ENCODE peak calls at places on chromosomes 5 and 9, in seven cellular contexts. N is mesendoderm, R is IMR-90, J is neuronal stem cell, U is trophoblast cell, M is mesenchymal stem cell, Z is H9. S is an unnamed sample.

GRCh38 chr9:137305788-137306545 is 3.9 kb upstream of the NRARP start:
- DNase-seq in N (no peak), R (no peak), J (no peak), U (no peak), M (no peak), Z (peak), S (no peak)

GRCh38 chr5:74848553-74849025 is 17.6 kb downstream of the FAM169A start:
- DNase-seq in N (no peak), R (no peak), J (no peak), U (no peak), M (no peak), Z (no peak), S (no peak)

GRCh38 chr5:80825780-80826460 is 134.2 kb upstream of the RASGRF2 start:
- DNase-seq in N (no peak), R (no peak), J (no peak), U (no peak), M (no peak), Z (no peak), S (no peak)

GRCh38 chr5:126198509-126198908 is 224.7 kb upstream of the GRAMD2B start:
- DNase-seq in N (no peak), R (no peak), J (peak), U (no peak), M (no peak), Z (no peak), S (no peak)

GRCh38 chr9:134413890-134414731 is 87.9 kb downstream of the RXRA start:
- DNase-seq in N (no peak), R (peak), J (no peak), U (peak), M (peak), Z (no peak), S (no peak)

GRCh38 chr9:27112235-27112634 is 3.2 kb downstream of the TEK start:
- DNase-seq in N (peak), R (no peak), J (no peak), U (no peak), M (no peak), Z (no peak), S (no peak)

GRCh38 chr5:669111-669841 is 23.9 kb downstream of the TPPP start:
- DNase-seq in N (peak), R (no peak), J (peak), U (peak), M (peak), Z (peak), S (no peak)

GRCh38 chr5:139271201-139272027 is 22.1 kb upstream of the MATR3 start:
- DNase-seq in N (no peak), R (peak), J (no peak), U (peak), M (peak), Z (no peak), S (no peak)

GRCh38 chr9:97900738-97901565 is 21.3 kb downstream of the TRMO start:
- DNase-seq in N (peak), R (peak), J (peak), U (peak), M (peak), Z (no peak), S (no peak)

GRCh38 chr5:94870496-94871214 is 252.2 kb downstream of the SLF1 start:
- DNase-seq in N (peak), R (no peak), J (peak), U (no peak), M (no peak), Z (no peak), S (no peak)

GRCh38 chr5:77852514-77853352 is 76.6 kb upstream of the TBCA start:
- DNase-seq in N (peak), R (peak), J (peak), U (peak), M (peak), Z (peak), S (peak)

GRCh38 chr9:3244963-3245653 is 280.7 kb downstream of the RFX3 start:
- DNase-seq in N (peak), R (no peak), J (no peak), U (no peak), M (peak), Z (no peak), S (no peak)

GRCh38 chr9:121230231-121230630 is 28.6 kb upstream of the RAB14 start:
- DNase-seq in N (no peak), R (no peak), J (no peak), U (no peak), M (no peak), Z (no peak), S (no peak)

GRCh38 chr9:71885467-71885866 is 25.5 kb downstream of the ABHD17B start:
- DNase-seq in N (no peak), R (no peak), J (no peak), U (no peak), M (no peak), Z (no peak), S (no peak)

GRCh38 chr9:89360465-89360864 is 42.2 kb downstream of the SECISBP2 start:
- DNase-seq in N (no peak), R (peak), J (no peak), U (no peak), M (no peak), Z (no peak), S (no peak)

GRCh38 chr9:137723396-137724113 is 104.8 kb downstream of the EHMT1 start:
- DNase-seq in N (no peak), R (no peak), J (no peak), U (no peak), M (no peak), Z (no peak), S (no peak)

GRCh38 chr9:84436386-84437114 is 96.0 kb upstream of the SLC28A3 start:
- DNase-seq in N (no peak), R (no peak), J (no peak), U (no peak), M (no peak), Z (no peak), S (no peak)

GRCh38 chr5:74311961-74312360 is 328.6 kb downstream of the ENC1 start:
- DNase-seq in N (no peak), R (no peak), J (no peak), U (no peak), M (no peak), Z (no peak), S (no peak)

GRCh38 chr9:116377179-116377790 is 223.7 kb downstream of the PAPPA start:
- DNase-seq in N (peak), R (peak), J (no peak), U (peak), M (peak), Z (no peak), S (no peak)

GRCh38 chr5:59660737-59661136 is 232.8 kb downstream of the PDE4D start:
- DNase-seq in N (peak), R (peak), J (no peak), U (peak), M (peak), Z (no peak), S (no peak)

GRCh38 chr5:170746081-170746951 is 37.2 kb upstream of the GABRP start:
- DNase-seq in N (peak), R (no peak), J (no peak), U (peak), M (no peak), Z (peak), S (no peak)

GRCh38 chr5:1021136-1021968 is 12.8 kb downstream of the NKD2 start:
- DNase-seq in N (peak), R (no peak), J (no peak), U (no peak), M (no peak), Z (peak), S (no peak)

GRCh38 chr9:102273952-102274351 is 535.5 kb upstream of the GRIN3A start:
- DNase-seq in N (no peak), R (no peak), J (no peak), U (no peak), M (no peak), Z (no peak), S (no peak)

GRCh38 chr9:111399772-111400563 is 69.9 kb upstream of the OR2K2 start:
- DNase-seq in N (peak), R (peak), J (no peak), U (no peak), M (peak), Z (peak), S (peak)

GRCh38 chr9:84438391-84438790 is 97.8 kb upstream of the SLC28A3 start:
- DNase-seq in N (no peak), R (no peak), J (no peak), U (no peak), M (no peak), Z (no peak), S (no peak)

GRCh38 chr5:10227396-10227795 is 22.3 kb downstream of the ATPSCKMT start:
- DNase-seq in N (no peak), R (peak), J (no peak), U (no peak), M (no peak), Z (no peak), S (no peak)

GRCh38 chr5:142753114-142753764 is 16.9 kb upstream of the ARHGAP26 start:
- DNase-seq in N (no peak), R (no peak), J (no peak), U (peak), M (no peak), Z (no peak), S (no peak)

GRCh38 chr5:94440015-94440414 is 178.4 kb downstream of the KIAA0825 start:
- DNase-seq in N (no peak), R (no peak), J (no peak), U (no peak), M (no peak), Z (no peak), S (no peak)

GRCh38 chr9:131593255-131593820 is 48.0 kb downstream of the PRRT1B start:
- DNase-seq in N (no peak), R (peak), J (no peak), U (peak), M (peak), Z (no peak), S (no peak)

GRCh38 chr9:98838155-98838904 is 30.9 kb downstream of the GALNT12 start:
- DNase-seq in N (no peak), R (no peak), J (no peak), U (no peak), M (no peak), Z (no peak), S (no peak)

GRCh38 chr9:89639367-89639795 is 34.6 kb downstream of the GADD45G start:
- DNase-seq in N (no peak), R (no peak), J (no peak), U (no peak), M (no peak), Z (peak), S (no peak)

GRCh38 chr9:117929873-117930272 is 225.7 kb downstream of the TLR4 start:
- DNase-seq in N (no peak), R (no peak), J (no peak), U (no peak), M (no peak), Z (no peak), S (no peak)

GRCh38 chr5:43648499-43649124 is 45.6 kb downstream of the NNT start:
- DNase-seq in N (no peak), R (peak), J (no peak), U (no peak), M (no peak), Z (no peak), S (no peak)

GRCh38 chr5:149990518-149991376 is 9.7 kb downstream of the TIGD6 start:
- DNase-seq in N (peak), R (peak), J (peak), U (peak), M (peak), Z (peak), S (no peak)

GRCh38 chr9:26677965-26678745 is 214.4 kb downstream of the CAAP1 start:
- DNase-seq in N (peak), R (no peak), J (no peak), U (no peak), M (no peak), Z (no peak), S (no peak)

GRCh38 chr5:133702773-133703770 is 90.7 kb upstream of the FSTL4 start:
- DNase-seq in N (no peak), R (no peak), J (no peak), U (no peak), M (no peak), Z (peak), S (no peak)

GRCh38 chr9:131951905-131952304 is 127.8 kb downstream of the MED27 start:
- DNase-seq in N (no peak), R (peak), J (no peak), U (no peak), M (peak), Z (no peak), S (no peak)

GRCh38 chr9:126217797-126218196 is 108.8 kb upstream of the MVB12B start:
- DNase-seq in N (no peak), R (no peak), J (no peak), U (no peak), M (no peak), Z (peak), S (peak)

GRCh38 chr9:32360983-32361673 is 23.3 kb upstream of the ACO1 start:
- DNase-seq in N (no peak), R (no peak), J (no peak), U (no peak), M (no peak), Z (no peak), S (no peak)
- H2BK120ac ChIP-seq in N (no peak), R (no peak), J (no peak), U (no peak), M (no peak), Z (no peak), S (no peak)

GRCh38 chr9:5592904-5593303 is 36.0 kb upstream of the RIC1 start:
- DNase-seq in N (no peak), R (no peak), J (no peak), U (no peak), M (no peak), Z (no peak), S (no peak)
- H2BK120ac ChIP-seq in N (no peak), R (no peak), J (no peak), U (no peak), M (no peak), Z (no peak), S (no peak)

DNA sequence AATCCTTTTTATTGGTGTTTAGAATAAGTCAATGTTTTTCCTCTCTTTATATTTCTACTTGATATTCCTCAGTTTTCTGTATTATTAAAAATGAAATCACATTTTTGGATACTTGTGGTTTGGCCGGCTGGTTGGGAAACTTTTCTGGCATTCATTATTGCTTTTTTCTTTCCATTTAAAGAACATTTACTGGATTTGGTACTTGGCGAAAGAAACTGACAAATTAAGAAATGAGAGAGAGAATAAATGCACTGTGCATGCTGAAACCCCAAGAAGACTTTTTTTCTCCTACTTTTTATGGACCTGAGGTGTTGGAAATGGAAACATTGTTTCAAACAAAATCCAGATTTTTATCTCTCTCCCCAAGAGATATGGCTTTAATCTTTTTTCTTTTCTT is 128.3 kb downstream of the SNX18 start:
- DNase-seq in N (no peak), R (no peak), J (no peak), U (no peak), M (no peak), Z (no peak), S (no peak)
- H2BK120ac ChIP-seq in N (no peak), R (peak), J (no peak), U (no peak), M (peak), Z (no peak), S (no peak)

DNA sequence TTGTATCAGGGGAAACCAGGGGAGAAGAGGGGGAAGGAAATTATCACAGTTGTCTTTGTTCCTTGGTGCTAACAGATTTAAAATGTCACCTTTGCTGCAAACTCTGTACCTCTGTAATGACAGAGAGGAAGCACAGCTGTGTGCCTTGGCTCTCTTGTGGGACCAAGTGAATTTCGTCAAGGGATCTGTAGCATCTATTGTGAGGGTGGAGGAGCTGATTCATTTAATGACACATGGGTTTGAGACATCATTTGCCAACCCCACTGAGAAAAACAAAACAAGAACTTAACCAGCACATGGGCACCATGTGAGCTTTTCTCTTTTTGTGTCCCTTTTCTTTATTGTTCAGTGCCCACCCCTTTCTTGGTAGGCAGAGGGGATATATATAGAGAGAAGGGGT is 63.5 kb downstream of the LIX1 start:
- DNase-seq in N (no peak), R (peak), J (no peak), U (peak), M (no peak), Z (no peak), S (no peak)
- H2BK120ac ChIP-seq in N (no peak), R (no peak), J (no peak), U (no peak), M (no peak), Z (no peak), S (no peak)

GRCh38 chr5:44909009-44909408 is 100.3 kb downstream of the MRPS30 start:
- DNase-seq in N (no peak), R (no peak), J (no peak), U (no peak), M (no peak), Z (no peak), S (no peak)

GRCh38 chr5:44911501-44911900 is 102.8 kb downstream of the MRPS30 start:
- DNase-seq in N (peak), R (no peak), J (no peak), U (no peak), M (no peak), Z (peak), S (peak)

DNA sequence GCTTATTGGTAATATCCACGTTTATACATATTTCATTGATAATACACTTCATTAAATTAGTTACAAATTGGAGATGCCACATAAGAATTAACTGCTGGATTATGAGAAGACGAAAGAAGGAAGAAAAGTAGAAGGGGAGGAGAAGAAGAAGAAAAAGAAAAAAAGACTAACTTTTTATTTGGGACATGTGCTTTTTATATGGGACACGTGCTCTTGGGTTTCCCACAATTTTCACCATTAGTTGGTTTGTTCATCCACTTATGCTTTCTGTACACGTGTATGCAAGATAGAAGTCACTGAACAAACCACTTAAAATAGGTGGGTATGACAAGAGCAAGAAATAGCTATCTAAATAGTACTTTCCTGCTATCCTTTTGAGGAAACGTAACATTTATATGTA is 98.6 kb downstream of the MRPS30 start:
- DNase-seq in N (no peak), R (no peak), J (no peak), U (no peak), M (no peak), Z (no peak), S (no peak)
- H2BK120ac ChIP-seq in N (no peak), R (no peak), J (no peak), U (no peak), M (no peak), Z (no peak), S (no peak)

DNA sequence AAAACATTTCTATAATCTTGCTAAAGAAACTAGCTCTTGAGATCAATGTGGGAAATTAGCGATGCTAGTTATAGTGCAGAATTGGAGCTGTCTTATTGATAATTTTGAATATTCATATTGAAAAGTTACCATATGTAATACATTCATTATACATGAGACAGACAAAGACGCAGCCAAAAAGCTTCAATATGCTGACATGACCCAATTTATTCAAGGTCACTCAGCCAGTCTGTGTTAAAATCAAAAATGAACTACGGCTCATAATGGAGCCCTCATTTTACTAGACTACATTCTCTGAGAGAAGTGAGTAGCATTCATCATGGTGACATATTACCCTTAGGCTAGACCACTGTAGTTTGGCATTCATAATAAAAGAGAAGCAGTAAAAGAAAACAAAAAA is 107.3 kb upstream of the GABRG2 start:
- DNase-seq in N (no peak), R (no peak), J (no peak), U (no peak), M (no peak), Z (no peak), S (no peak)
- H2BK120ac ChIP-seq in N (no peak), R (no peak), J (no peak), U (no peak), M (no peak), Z (no peak), S (no peak)

DNA sequence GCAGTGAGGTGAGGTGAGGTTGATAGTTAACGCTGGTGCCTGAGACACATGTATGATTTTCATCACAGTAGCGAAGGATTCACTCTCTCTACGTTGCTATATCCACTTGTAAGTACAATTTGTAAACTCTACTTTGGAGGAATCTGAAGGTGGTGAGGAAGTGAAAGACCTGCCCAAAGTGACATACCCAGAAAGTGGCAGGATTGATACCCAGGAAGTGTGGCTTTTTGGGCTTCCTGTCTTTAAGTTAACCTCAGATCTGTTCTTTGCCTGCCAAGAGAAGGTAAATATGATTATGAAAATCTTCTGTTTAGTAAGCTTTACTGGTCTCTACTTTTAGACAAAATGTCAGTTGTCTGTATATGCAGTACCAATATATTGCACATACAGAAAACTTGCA is 143.1 kb downstream of the SH3GL2 start:
- DNase-seq in N (no peak), R (no peak), J (no peak), U (no peak), M (no peak), Z (no peak), S (no peak)
- H2BK120ac ChIP-seq in N (no peak), R (no peak), J (no peak), U (no peak), M (no peak), Z (no peak), S (no peak)

GRCh38 chr9:35162605-35163315 is 951 bp downstream of the UNC13B start:
- DNase-seq in N (no peak), R (no peak), J (peak), U (peak), M (peak), Z (no peak), S (no peak)

GRCh38 chr9:35161713-35162604 is at the start of gene UNC13B:
- DNase-seq in N (peak), R (peak), J (peak), U (peak), M (peak), Z (peak), S (peak)

GRCh38 chr9:35163413-35163812 is 1.6 kb downstream of the UNC13B start:
- DNase-seq in N (no peak), R (no peak), J (no peak), U (no peak), M (no peak), Z (no peak), S (no peak)

GRCh38 chr9:35156781-35157180 is 5.0 kb upstream of the UNC13B start:
- DNase-seq in N (no peak), R (no peak), J (no peak), U (no peak), M (no peak), Z (no peak), S (no peak)

GRCh38 chr9:35158501-35159280 is 3.1 kb upstream of the UNC13B start:
- DNase-seq in N (no peak), R (no peak), J (no peak), U (no peak), M (no peak), Z (no peak), S (no peak)
- H2BK120ac ChIP-seq in N (no peak), R (no peak), J (no peak), U (no peak), M (no peak), Z (no peak), S (peak)

S was measured in H1.